ENCODE peak calls at places on chromosome 1, in ten cellular contexts. One of them, this sample, is unnamed.

GRCh38 chr1:60989745-60990718 is 92.3 kb upstream of the NFIA start:
- DNase-seq in left lung: no peak
- DNase-seq in CD4-positive, CD25-positive, alpha-beta regulatory T cell: no peak
- DNase-seq in IMR-90: peak; percentile 83
- DNase-seq in CD8-positive, alpha-beta memory T cell: no peak
- DNase-seq in upper lobe of left lung: no peak
- DNase-seq in sigmoid colon: peak; percentile 69
- DNase-seq in adrenal gland: peak; percentile 90
- DNase-seq in small intestine: no peak
- DNase-seq in left ventricle myocardium inferior: peak; percentile 64
- DNase-seq in this sample: no peak

GRCh38 chr1:162663589-162664030 is 31.3 kb downstream of the DDR2 start:
- DNase-seq in left lung: peak; percentile 60
- DNase-seq in CD4-positive, CD25-positive, alpha-beta regulatory T cell: no peak
- DNase-seq in IMR-90: peak; percentile 70
- DNase-seq in CD8-positive, alpha-beta memory T cell: no peak
- DNase-seq in upper lobe of left lung: peak; percentile 56
- DNase-seq in sigmoid colon: peak; percentile 76
- DNase-seq in adrenal gland: peak; percentile 53
- DNase-seq in small intestine: no peak
- DNase-seq in left ventricle myocardium inferior: no peak
- DNase-seq in this sample: no peak

GRCh38 chr1:58340156-58340555 is 206.4 kb downstream of the OMA1 start:
- DNase-seq in left lung: no peak
- DNase-seq in CD4-positive, CD25-positive, alpha-beta regulatory T cell: no peak
- DNase-seq in IMR-90: no peak
- DNase-seq in CD8-positive, alpha-beta memory T cell: no peak
- DNase-seq in upper lobe of left lung: no peak
- DNase-seq in sigmoid colon: no peak
- DNase-seq in adrenal gland: no peak
- DNase-seq in small intestine: no peak
- DNase-seq in left ventricle myocardium inferior: no peak
- DNase-seq in this sample: no peak

GRCh38 chr1:1616045-1616821 is 933 bp downstream of the MIB2 start:
- DNase-seq in left lung: no peak
- DNase-seq in CD4-positive, CD25-positive, alpha-beta regulatory T cell: peak; percentile 42
- DNase-seq in IMR-90: peak; percentile 37
- DNase-seq in CD8-positive, alpha-beta memory T cell: peak; percentile 51
- DNase-seq in upper lobe of left lung: peak; percentile 60
- DNase-seq in sigmoid colon: no peak
- DNase-seq in adrenal gland: peak; percentile 69
- DNase-seq in small intestine: peak; percentile 51
- DNase-seq in left ventricle myocardium inferior: no peak
- DNase-seq in this sample: no peak

GRCh38 chr1:201745023-201745422 is 83.9 kb upstream of the IPO9 start:
- DNase-seq in left lung: no peak
- DNase-seq in CD4-positive, CD25-positive, alpha-beta regulatory T cell: no peak
- DNase-seq in IMR-90: peak; percentile 96
- DNase-seq in CD8-positive, alpha-beta memory T cell: no peak
- DNase-seq in upper lobe of left lung: no peak
- DNase-seq in sigmoid colon: no peak
- DNase-seq in adrenal gland: no peak
- DNase-seq in small intestine: no peak
- DNase-seq in left ventricle myocardium inferior: no peak
- DNase-seq in this sample: no peak

GRCh38 chr1:202848191-202848542 is 37.4 kb downstream of the PCAT6 start:
- DNase-seq in left lung: no peak
- DNase-seq in CD4-positive, CD25-positive, alpha-beta regulatory T cell: no peak
- DNase-seq in IMR-90: peak; percentile 8
- DNase-seq in CD8-positive, alpha-beta memory T cell: no peak
- DNase-seq in upper lobe of left lung: no peak
- DNase-seq in sigmoid colon: no peak
- DNase-seq in adrenal gland: no peak
- DNase-seq in small intestine: no peak
- DNase-seq in left ventricle myocardium inferior: no peak
- DNase-seq in this sample: no peak

GRCh38 chr1:94048413-94049164 is 72.4 kb downstream of the ABCA4 start:
- DNase-seq in left lung: no peak
- DNase-seq in CD4-positive, CD25-positive, alpha-beta regulatory T cell: no peak
- DNase-seq in IMR-90: no peak
- DNase-seq in CD8-positive, alpha-beta memory T cell: no peak
- DNase-seq in upper lobe of left lung: no peak
- DNase-seq in sigmoid colon: no peak
- DNase-seq in adrenal gland: no peak
- DNase-seq in small intestine: no peak
- DNase-seq in left ventricle myocardium inferior: no peak
- DNase-seq in this sample: no peak

GRCh38 chr1:197915797-197916686 is 1.1 kb upstream of the LHX9 start:
- DNase-seq in left lung: no peak
- DNase-seq in CD4-positive, CD25-positive, alpha-beta regulatory T cell: no peak
- DNase-seq in IMR-90: peak; percentile 61
- DNase-seq in CD8-positive, alpha-beta memory T cell: no peak
- DNase-seq in upper lobe of left lung: no peak
- DNase-seq in sigmoid colon: no peak
- DNase-seq in adrenal gland: peak; percentile 66
- DNase-seq in small intestine: peak; percentile 46
- DNase-seq in left ventricle myocardium inferior: peak; percentile 45
- DNase-seq in this sample: no peak

GRCh38 chr1:110293601-110294104 is 45.5 kb upstream of the RBM15 start:
- DNase-seq in left lung: no peak
- DNase-seq in CD4-positive, CD25-positive, alpha-beta regulatory T cell: no peak
- DNase-seq in IMR-90: no peak
- DNase-seq in CD8-positive, alpha-beta memory T cell: no peak
- DNase-seq in upper lobe of left lung: no peak
- DNase-seq in sigmoid colon: no peak
- DNase-seq in adrenal gland: no peak
- DNase-seq in small intestine: no peak
- DNase-seq in left ventricle myocardium inferior: no peak
- DNase-seq in this sample: peak; percentile 8

GRCh38 chr1:110294308-110294707 is 44.9 kb upstream of the RBM15 start:
- DNase-seq in left lung: no peak
- DNase-seq in CD4-positive, CD25-positive, alpha-beta regulatory T cell: no peak
- DNase-seq in IMR-90: no peak
- DNase-seq in CD8-positive, alpha-beta memory T cell: no peak
- DNase-seq in upper lobe of left lung: no peak
- DNase-seq in sigmoid colon: no peak
- DNase-seq in adrenal gland: no peak
- DNase-seq in small intestine: no peak
- DNase-seq in left ventricle myocardium inferior: no peak
- DNase-seq in this sample: no peak

GRCh38 chr1:110291241-110292030 is 47.7 kb upstream of the RBM15 start:
- DNase-seq in left lung: no peak
- DNase-seq in CD4-positive, CD25-positive, alpha-beta regulatory T cell: no peak
- DNase-seq in IMR-90: no peak
- DNase-seq in CD8-positive, alpha-beta memory T cell: no peak
- DNase-seq in upper lobe of left lung: no peak
- DNase-seq in sigmoid colon: no peak
- DNase-seq in adrenal gland: no peak
- DNase-seq in small intestine: peak; percentile 66
- DNase-seq in left ventricle myocardium inferior: no peak
- DNase-seq in this sample: no peak

GRCh38 chr1:110292327-110292741 is 46.8 kb upstream of the RBM15 start:
- DNase-seq in left lung: no peak
- DNase-seq in CD4-positive, CD25-positive, alpha-beta regulatory T cell: no peak
- DNase-seq in IMR-90: peak; percentile 50
- DNase-seq in CD8-positive, alpha-beta memory T cell: no peak
- DNase-seq in upper lobe of left lung: no peak
- DNase-seq in sigmoid colon: no peak
- DNase-seq in adrenal gland: no peak
- DNase-seq in small intestine: peak; percentile 19
- DNase-seq in left ventricle myocardium inferior: no peak
- DNase-seq in this sample: peak; percentile 44

DNA sequence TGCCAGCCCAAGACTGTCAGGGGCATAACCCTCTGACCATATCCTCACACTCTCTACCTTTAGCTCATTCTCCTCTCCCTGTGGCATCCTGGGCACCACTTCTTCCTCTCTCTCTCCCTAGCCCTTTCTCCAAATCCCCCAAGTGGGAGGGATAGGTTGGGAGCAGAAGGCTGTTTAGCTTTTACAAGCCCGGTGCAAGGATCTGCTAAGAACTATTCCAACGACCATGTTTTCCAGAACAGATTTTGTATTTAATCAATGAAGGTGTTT is 47.2 kb upstream of the RBM15 start:
- DNase-seq in left lung: no peak
- DNase-seq in CD4-positive, CD25-positive, alpha-beta regulatory T cell: no peak
- DNase-seq in IMR-90: no peak
- DNase-seq in CD8-positive, alpha-beta memory T cell: no peak
- DNase-seq in upper lobe of left lung: no peak
- DNase-seq in sigmoid colon: no peak
- DNase-seq in adrenal gland: no peak
- DNase-seq in small intestine: no peak
- DNase-seq in left ventricle myocardium inferior: no peak
- DNase-seq in this sample: no peak
- H3K27ac ChIP-seq in left lung: no peak overlapping the region
- H3K27ac ChIP-seq in CD4-positive, CD25-positive, alpha-beta regulatory T cell: no peak overlapping the region
- H3K27ac ChIP-seq in IMR-90: no peak overlapping the region
- H3K27ac ChIP-seq in CD8-positive, alpha-beta memory T cell: no peak overlapping the region
- H3K27ac ChIP-seq in upper lobe of left lung: no peak overlapping the region
- H3K27ac ChIP-seq in sigmoid colon: no peak overlapping the region
- H3K27ac ChIP-seq in adrenal gland: no peak overlapping the region
- H3K27ac ChIP-seq in small intestine: no peak overlapping the region
- H3K27ac ChIP-seq in left ventricle myocardium inferior: no peak overlapping the region
- H3K27ac ChIP-seq in this sample: peak overlapping the region; percentile 21

GRCh38 chr1:167135281-167135840 is 41.5 kb downstream of the STYXL2 start:
- DNase-seq in left lung: no peak
- DNase-seq in CD4-positive, CD25-positive, alpha-beta regulatory T cell: no peak
- DNase-seq in IMR-90: no peak
- DNase-seq in CD8-positive, alpha-beta memory T cell: no peak
- DNase-seq in upper lobe of left lung: no peak
- DNase-seq in sigmoid colon: no peak
- DNase-seq in adrenal gland: no peak
- DNase-seq in small intestine: no peak
- DNase-seq in left ventricle myocardium inferior: no peak
- DNase-seq in this sample: no peak
- H3K27ac ChIP-seq in left lung: no peak overlapping the region
- H3K27ac ChIP-seq in CD4-positive, CD25-positive, alpha-beta regulatory T cell: no peak overlapping the region
- H3K27ac ChIP-seq in IMR-90: no peak overlapping the region
- H3K27ac ChIP-seq in CD8-positive, alpha-beta memory T cell: no peak overlapping the region
- H3K27ac ChIP-seq in upper lobe of left lung: no peak overlapping the region
- H3K27ac ChIP-seq in sigmoid colon: no peak overlapping the region
- H3K27ac ChIP-seq in adrenal gland: no peak overlapping the region
- H3K27ac ChIP-seq in small intestine: no peak overlapping the region
- H3K27ac ChIP-seq in left ventricle myocardium inferior: no peak overlapping the region
- H3K27ac ChIP-seq in this sample: no peak overlapping the region

DNA sequence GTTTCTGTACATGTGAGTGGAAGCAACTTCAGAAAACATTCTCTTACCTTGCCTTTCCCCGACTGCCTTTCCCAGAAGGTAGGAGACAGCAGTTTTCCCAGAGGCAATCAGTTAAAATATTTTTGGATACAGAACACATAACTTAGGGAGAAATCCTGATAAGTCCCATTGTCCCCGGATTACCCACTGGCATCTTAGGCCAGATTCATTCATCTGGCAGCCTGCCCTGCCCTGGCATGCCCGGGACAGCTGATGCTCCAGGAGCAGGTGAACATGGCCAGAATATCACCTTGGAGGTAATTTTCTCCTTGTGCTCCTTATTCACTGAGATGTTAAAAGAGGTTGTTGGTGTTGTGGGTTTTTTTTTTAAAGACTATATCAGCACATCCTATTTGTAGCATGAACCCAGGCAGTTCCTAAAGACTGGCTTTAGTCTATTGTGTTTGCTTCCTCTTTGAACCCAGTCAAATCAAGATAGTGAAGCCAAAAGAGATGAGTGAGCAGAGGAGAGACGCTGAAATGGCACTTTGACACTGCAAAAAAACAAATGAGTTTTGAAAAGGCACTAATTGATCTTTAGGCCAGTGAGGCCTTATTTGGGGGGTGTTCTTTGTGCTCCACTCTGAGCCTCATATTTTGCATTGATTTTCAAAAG is 139.6 kb downstream of the PLPP3 start:
- DNase-seq in left lung: no peak
- DNase-seq in CD4-positive, CD25-positive, alpha-beta regulatory T cell: no peak
- DNase-seq in IMR-90: no peak
- DNase-seq in CD8-positive, alpha-beta memory T cell: no peak
- DNase-seq in upper lobe of left lung: no peak
- DNase-seq in sigmoid colon: no peak
- DNase-seq in adrenal gland: peak; percentile 21
- DNase-seq in small intestine: no peak
- DNase-seq in left ventricle myocardium inferior: peak; percentile 48
- DNase-seq in this sample: no peak
- H3K27ac ChIP-seq in left lung: no peak overlapping the region
- H3K27ac ChIP-seq in CD4-positive, CD25-positive, alpha-beta regulatory T cell: no peak overlapping the region
- H3K27ac ChIP-seq in IMR-90: no peak overlapping the region
- H3K27ac ChIP-seq in CD8-positive, alpha-beta memory T cell: no peak overlapping the region
- H3K27ac ChIP-seq in upper lobe of left lung: no peak overlapping the region
- H3K27ac ChIP-seq in sigmoid colon: no peak overlapping the region
- H3K27ac ChIP-seq in adrenal gland: peak overlapping the region; percentile 24
- H3K27ac ChIP-seq in small intestine: no peak overlapping the region
- H3K27ac ChIP-seq in left ventricle myocardium inferior: peak overlapping the region; percentile 86
- H3K27ac ChIP-seq in this sample: no peak overlapping the region

GRCh38 chr1:22772054-22772453 is 61.4 kb downstream of the EPHB2 start:
- DNase-seq in left lung: no peak
- DNase-seq in CD4-positive, CD25-positive, alpha-beta regulatory T cell: no peak
- DNase-seq in IMR-90: no peak
- DNase-seq in CD8-positive, alpha-beta memory T cell: no peak
- DNase-seq in upper lobe of left lung: no peak
- DNase-seq in sigmoid colon: no peak
- DNase-seq in adrenal gland: no peak
- DNase-seq in small intestine: no peak
- DNase-seq in left ventricle myocardium inferior: no peak
- DNase-seq in this sample: no peak

GRCh38 chr1:22773981-22774471 is 63.4 kb downstream of the EPHB2 start:
- DNase-seq in left lung: peak; percentile 68
- DNase-seq in CD4-positive, CD25-positive, alpha-beta regulatory T cell: no peak
- DNase-seq in IMR-90: peak; percentile 38
- DNase-seq in CD8-positive, alpha-beta memory T cell: no peak
- DNase-seq in upper lobe of left lung: peak; percentile 24
- DNase-seq in sigmoid colon: peak; percentile 86
- DNase-seq in adrenal gland: peak; percentile 83
- DNase-seq in small intestine: no peak
- DNase-seq in left ventricle myocardium inferior: peak; percentile 74
- DNase-seq in this sample: no peak

GRCh38 chr1:22777658-22778057 is 67.0 kb downstream of the EPHB2 start:
- DNase-seq in left lung: no peak
- DNase-seq in CD4-positive, CD25-positive, alpha-beta regulatory T cell: no peak
- DNase-seq in IMR-90: no peak
- DNase-seq in CD8-positive, alpha-beta memory T cell: no peak
- DNase-seq in upper lobe of left lung: no peak
- DNase-seq in sigmoid colon: no peak
- DNase-seq in adrenal gland: no peak
- DNase-seq in small intestine: no peak
- DNase-seq in left ventricle myocardium inferior: no peak
- DNase-seq in this sample: no peak

GRCh38 chr1:22776051-22776611 is 65.5 kb downstream of the EPHB2 start:
- DNase-seq in left lung: no peak
- DNase-seq in CD4-positive, CD25-positive, alpha-beta regulatory T cell: no peak
- DNase-seq in IMR-90: no peak
- DNase-seq in CD8-positive, alpha-beta memory T cell: no peak
- DNase-seq in upper lobe of left lung: no peak
- DNase-seq in sigmoid colon: no peak
- DNase-seq in adrenal gland: no peak
- DNase-seq in small intestine: no peak
- DNase-seq in left ventricle myocardium inferior: no peak
- DNase-seq in this sample: no peak

GRCh38 chr1:22774483-22775182 is 64.0 kb downstream of the EPHB2 start:
- DNase-seq in left lung: no peak
- DNase-seq in CD4-positive, CD25-positive, alpha-beta regulatory T cell: no peak
- DNase-seq in IMR-90: no peak
- DNase-seq in CD8-positive, alpha-beta memory T cell: no peak
- DNase-seq in upper lobe of left lung: peak; percentile 28
- DNase-seq in sigmoid colon: no peak
- DNase-seq in adrenal gland: no peak
- DNase-seq in small intestine: no peak
- DNase-seq in left ventricle myocardium inferior: no peak
- DNase-seq in this sample: no peak
- H3K27ac ChIP-seq in left lung: no peak overlapping the region
- H3K27ac ChIP-seq in CD4-positive, CD25-positive, alpha-beta regulatory T cell: no peak overlapping the region
- H3K27ac ChIP-seq in IMR-90: no peak overlapping the region
- H3K27ac ChIP-seq in CD8-positive, alpha-beta memory T cell: no peak overlapping the region
- H3K27ac ChIP-seq in upper lobe of left lung: no peak overlapping the region
- H3K27ac ChIP-seq in sigmoid colon: peak overlapping the region; percentile 53
- H3K27ac ChIP-seq in adrenal gland: peak overlapping the region; percentile 29
- H3K27ac ChIP-seq in small intestine: no peak overlapping the region
- H3K27ac ChIP-seq in left ventricle myocardium inferior: no peak overlapping the region
- H3K27ac ChIP-seq in this sample: no peak overlapping the region